ENCODE peak calls at places on chromosome 22, in six cellular contexts. B is SK-N-SH, U is pancreas, T is stomach, G is psoas muscle, M is left ventricle myocardium inferior. Y is an unnamed sample.

GRCh38 chr22:17847360-17848078 is 73.2 kb upstream of the BID start:
- DNase-seq in B (peak; percentile 44), U (no peak), T (no peak), G (no peak), M (no peak), Y (no peak)

GRCh38 chr22:36288571-36289405 is 35.9 kb downstream of the APOL1 start:
- DNase-seq in B (no peak), U (peak; percentile 58), T (no peak), G (peak; percentile 49), M (peak; percentile 25), Y (no peak)

GRCh38 chr22:35099883-35100282 is 33.9 kb downstream of the ISX start:
- DNase-seq in B (no peak), U (no peak), T (no peak), G (no peak), M (no peak), Y (no peak)

GRCh38 chr22:45072322-45072903 is 62.6 kb upstream of the PHF21B start:
- DNase-seq in B (no peak), U (no peak), T (no peak), G (no peak), M (no peak), Y (no peak)

GRCh38 chr22:22520020-22520656 is at the start of gene ZNF280A:
- DNase-seq in B (no peak), U (no peak), T (no peak), G (peak; percentile 56), M (no peak), Y (no peak)

GRCh38 chr22:27578937-27579617 is 222.5 kb downstream of the MN1 start:
- DNase-seq in B (no peak), U (no peak), T (no peak), G (no peak), M (no peak), Y (no peak)

GRCh38 chr22:50169774-50170341 is 673 bp upstream of the PANX2 start:
- DNase-seq in B (peak; percentile 80), U (peak; percentile 72), T (peak; percentile 59), G (no peak), M (no peak), Y (no peak)

GRCh38 chr22:19483481-19484244 is 3.9 kb downstream of the CDC45 start:
- DNase-seq in B (no peak), U (no peak), T (no peak), G (no peak), M (no peak), Y (no peak)

GRCh38 chr22:42683599-42684283 is 34.5 kb upstream of the CYB5R3 start:
- DNase-seq in B (peak; percentile 65), U (no peak), T (no peak), G (peak; percentile 86), M (peak; percentile 86), Y (no peak)

GRCh38 chr22:49166211-49166610 is 661.5 kb downstream of the BRD1 start:
- DNase-seq in B (no peak), U (no peak), T (no peak), G (no peak), M (no peak), Y (no peak)

GRCh38 chr22:38925571-38926041 is 31.8 kb upstream of the APOBEC3A start:
- DNase-seq in B (no peak), U (no peak), T (no peak), G (no peak), M (no peak), Y (no peak)

GRCh38 chr22:47034905-47035419 is 272.5 kb downstream of the TBC1D22A start:
- DNase-seq in B (peak; percentile 70), U (peak; percentile 41), T (no peak), G (peak; percentile 31), M (no peak), Y (no peak)

GRCh38 chr22:17997456-17997855 is 26.9 kb downstream of the MICAL3 start:
- DNase-seq in B (no peak), U (no peak), T (no peak), G (no peak), M (no peak), Y (no peak)

GRCh38 chr22:48798281-48799226 is 1029.1 kb downstream of the BRD1 start:
- DNase-seq in B (no peak), U (no peak), T (no peak), G (no peak), M (no peak), Y (no peak)

GRCh38 chr22:27149886-27150529 is 492.6 kb downstream of the MIAT start:
- DNase-seq in B (no peak), U (no peak), T (no peak), G (no peak), M (no peak), Y (no peak)

GRCh38 chr22:41474878-41475451 is 6.0 kb downstream of the ACO2 start:
- DNase-seq in B (no peak), U (no peak), T (no peak), G (no peak), M (no peak), Y (no peak)

GRCh38 chr22:35648066-35649025 is at the start of gene APOL6:
- DNase-seq in B (no peak), U (no peak), T (peak; percentile 46), G (peak; percentile 58), M (no peak), Y (no peak)

GRCh38 chr22:43109921-43110443 is 568 bp upstream of the BIK start:
- DNase-seq in B (no peak), U (no peak), T (no peak), G (no peak), M (no peak), Y (no peak)

GRCh38 chr22:41478891-41479521 is 10.1 kb downstream of the ACO2 start:
- DNase-seq in B (no peak), U (no peak), T (no peak), G (peak; percentile 90), M (no peak), Y (no peak)

GRCh38 chr22:20018001-20018400 is 1.4 kb upstream of the ARVCF start:
- DNase-seq in B (no peak), U (no peak), T (no peak), G (peak; percentile 38), M (no peak), Y (no peak)

GRCh38 chr22:35301370-35301874 is 1.7 kb downstream of the TOM1 start:
- DNase-seq in B (no peak), U (no peak), T (no peak), G (peak; percentile 64), M (no peak), Y (no peak)

GRCh38 chr22:31604746-31605705 is 57.0 kb downstream of the PISD start:
- DNase-seq in B (no peak), U (peak; percentile 39), T (no peak), G (no peak), M (no peak), Y (no peak)

GRCh38 chr22:50191041-50191740 is 5.5 kb downstream of the TRABD start:
- DNase-seq in B (peak; percentile 78), U (peak; percentile 56), T (peak; percentile 61), G (no peak), M (no peak), Y (no peak)

GRCh38 chr22:46007003-46007847 is 30.3 kb upstream of the WNT7B start:
- DNase-seq in B (peak; percentile 48), U (peak; percentile 74), T (peak; percentile 69), G (peak; percentile 81), M (peak; percentile 63), Y (no peak)

DNA sequence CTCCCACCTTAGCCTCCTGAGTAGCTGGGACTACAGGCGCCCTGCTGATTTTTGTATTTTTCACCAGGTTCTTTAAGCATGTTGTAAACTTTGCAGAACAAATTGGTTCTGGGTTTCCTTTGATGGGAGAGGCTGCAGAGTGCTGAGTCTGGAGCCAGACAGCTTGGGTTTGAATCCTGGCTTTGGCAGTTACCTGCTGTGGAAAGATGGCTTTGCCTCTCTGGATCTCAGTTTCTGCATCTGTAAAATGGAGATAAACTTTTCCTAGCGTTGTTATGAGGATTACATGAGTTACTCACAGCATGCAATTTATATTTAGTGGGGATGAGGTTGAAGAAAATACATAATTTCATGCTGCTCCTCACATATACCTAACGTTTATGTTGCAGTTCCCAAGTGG is 19.1 kb downstream of the ZNRF3 start:
- DNase-seq in B (no peak), U (no peak), T (no peak), G (no peak), M (no peak), Y (no peak)
- H3K4me1 ChIP-seq in B (peaks cover 13% of the 10 kb centered on the region), U (peaks cover 29% of the 10 kb centered on the region), T (peaks cover 23% of the 10 kb centered on the region), G (peaks cover 46% of the 10 kb centered on the region), M (peaks cover 61% of the 10 kb centered on the region), Y (peaks cover 30% of the 10 kb centered on the region)

GRCh38 chr22:25331050-25331449 is 111.6 kb downstream of the CRYBB2 start:
- DNase-seq in B (no peak), U (no peak), T (no peak), G (no peak), M (no peak), Y (no peak)

GRCh38 chr22:25332386-25332785 is 112.9 kb downstream of the CRYBB2 start:
- DNase-seq in B (no peak), U (no peak), T (no peak), G (no peak), M (no peak), Y (no peak)

GRCh38 chr22:25334091-25334490 is 114.7 kb downstream of the CRYBB2 start:
- DNase-seq in B (no peak), U (peak; percentile 71), T (peak; percentile 72), G (peak; percentile 62), M (peak; percentile 28), Y (no peak)
- TF ChIP-seq CTCF in B (peak; percentile 35), U (no peak), T (no peak), G (peak; percentile 42), M (peak; percentile 55), Y (no peak)

GRCh38 chr22:16721969-16722368 is 103.2 kb downstream of the XKR3 start:
- DNase-seq in B (no peak), U (no peak), T (no peak), G (no peak), M (no peak), Y (no peak)

DNA sequence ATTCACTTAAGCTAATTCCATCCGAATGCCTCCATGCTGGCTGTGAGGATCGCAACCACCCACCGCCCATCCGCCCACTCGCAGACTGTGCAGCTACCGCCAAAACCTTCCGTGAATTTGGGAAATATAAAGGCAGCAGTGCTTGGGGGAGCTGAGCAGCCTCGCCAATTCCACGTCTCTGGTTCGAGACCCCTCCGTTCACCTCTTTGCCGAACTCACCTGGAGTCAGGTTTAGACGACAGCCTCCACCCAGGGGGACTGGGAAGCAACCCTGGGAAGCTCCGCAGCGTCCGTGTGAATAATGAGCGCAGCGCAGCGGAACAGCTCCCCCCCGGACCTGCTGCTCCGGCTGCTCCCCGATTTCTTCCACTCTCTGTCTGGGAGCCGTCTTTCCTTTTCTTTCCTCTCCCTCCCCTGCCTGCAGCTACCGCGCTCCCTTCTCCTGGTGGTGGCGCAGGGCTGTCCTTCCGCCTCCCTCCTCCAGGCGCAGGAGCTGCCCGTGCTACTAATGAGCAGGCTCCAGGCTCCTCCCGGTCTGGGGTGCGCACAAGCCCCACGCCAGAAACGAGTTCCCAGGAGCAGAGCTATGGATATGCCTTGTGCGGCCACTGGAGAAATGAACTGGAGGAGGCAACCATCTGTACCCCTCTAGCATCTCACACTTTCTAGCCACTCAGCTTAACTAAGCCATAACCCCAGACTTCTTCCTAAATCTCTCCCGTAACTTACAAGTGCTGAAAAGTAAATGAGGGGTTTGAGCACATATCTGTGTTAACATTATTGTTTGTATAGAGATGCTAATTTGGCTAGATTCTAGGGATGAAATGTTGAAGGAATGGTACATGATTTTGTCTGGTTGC is 107.3 kb downstream of the XKR3 start:
- DNase-seq in B (no peak), U (no peak), T (no peak), G (no peak), M (no peak), Y (no peak)
- H3K4me3 ChIP-seq in B (no peak overlapping the region), U (no peak overlapping the region), T (no peak overlapping the region), G (no peak overlapping the region), M (no peak overlapping the region), Y (no peak overlapping the region)

GRCh38 chr22:37708580-37709444 is 12.0 kb downstream of the TRIOBP start:
- DNase-seq in B (no peak), U (no peak), T (no peak), G (no peak), M (peak; percentile 29), Y (no peak)
- H3K4me1 ChIP-seq in B (no peaks in the 10 kb centered on the region), U (no peaks in the 10 kb centered on the region), T (no peaks in the 10 kb centered on the region), G (no peaks in the 10 kb centered on the region), M (peaks cover 7% of the 10 kb centered on the region), Y (no peaks in the 10 kb centered on the region)